ENCODE peak calls at places on chromosomes 5 and 9, in five cellular contexts. One of them, this sample, is unnamed. For H3K4me1, the result is how much of the 10 kb centered on the place peaks cover.

GRCh38 chr9:133125706-133126696 is 5.0 kb upstream of the RALGDS start:
- DNase-seq in HCT116: no peak
- DNase-seq in breast epithelium: no peak
- DNase-seq in ovary: peak
- DNase-seq in prostate gland: peak
- DNase-seq in this sample: peak

GRCh38 chr9:133075925-133076324 is 14.1 kb downstream of the CEL start:
- DNase-seq in HCT116: no peak
- DNase-seq in breast epithelium: no peak
- DNase-seq in prostate gland: no peak
- DNase-seq in ovary: no peak
- DNase-seq in this sample: no peak

GRCh38 chr9:36450110-36450732 is 50.2 kb upstream of the RNF38 start:
- DNase-seq in ovary: no peak
- DNase-seq in breast epithelium: no peak
- DNase-seq in prostate gland: peak
- DNase-seq in HCT116: peak
- DNase-seq in this sample: peak

GRCh38 chr5:122258241-122258640 is 53.8 kb upstream of the SNCAIP start:
- DNase-seq in prostate gland: no peak
- DNase-seq in ovary: no peak
- DNase-seq in HCT116: no peak
- DNase-seq in breast epithelium: no peak
- DNase-seq in this sample: no peak

GRCh38 chr9:4290427-4290837 is 9.4 kb downstream of the GLIS3 start:
- DNase-seq in ovary: no peak
- DNase-seq in prostate gland: no peak
- DNase-seq in HCT116: no peak
- DNase-seq in breast epithelium: no peak
- DNase-seq in this sample: peak

GRCh38 chr5:160837749-160838593 is 14.0 kb downstream of the ATP10B start:
- DNase-seq in breast epithelium: no peak
- DNase-seq in HCT116: no peak
- DNase-seq in prostate gland: no peak
- DNase-seq in ovary: no peak
- DNase-seq in this sample: no peak

GRCh38 chr9:98971168-98971914 is 27.6 kb downstream of the COL15A1 start:
- DNase-seq in ovary: no peak
- DNase-seq in breast epithelium: no peak
- DNase-seq in prostate gland: no peak
- DNase-seq in HCT116: no peak
- DNase-seq in this sample: no peak

GRCh38 chr5:80191991-80192398 is 63.9 kb downstream of the SERINC5 start:
- DNase-seq in breast epithelium: no peak
- DNase-seq in prostate gland: no peak
- DNase-seq in HCT116: no peak
- DNase-seq in ovary: no peak
- DNase-seq in this sample: peak

GRCh38 chr5:172681421-172681820 is 40.4 kb downstream of the NEURL1B start:
- DNase-seq in breast epithelium: no peak
- DNase-seq in prostate gland: no peak
- DNase-seq in ovary: no peak
- DNase-seq in HCT116: no peak
- DNase-seq in this sample: no peak

GRCh38 chr9:130184983-130185382 is 12.8 kb downstream of the NCS1 start:
- DNase-seq in ovary: no peak
- DNase-seq in HCT116: no peak
- DNase-seq in breast epithelium: no peak
- DNase-seq in prostate gland: no peak
- DNase-seq in this sample: no peak

GRCh38 chr5:178483620-178484019 is 106.6 kb downstream of the COL23A1 start:
- DNase-seq in breast epithelium: no peak
- DNase-seq in prostate gland: no peak
- DNase-seq in ovary: no peak
- DNase-seq in HCT116: no peak
- DNase-seq in this sample: no peak

GRCh38 chr9:114226289-114227055 is 71.1 kb downstream of the COL27A1 start:
- DNase-seq in breast epithelium: no peak
- DNase-seq in HCT116: no peak
- DNase-seq in prostate gland: no peak
- DNase-seq in ovary: no peak
- DNase-seq in this sample: no peak

GRCh38 chr5:53985796-53986195 is 324.6 kb downstream of the ARL15 start:
- DNase-seq in breast epithelium: no peak
- DNase-seq in ovary: no peak
- DNase-seq in HCT116: no peak
- DNase-seq in prostate gland: no peak
- DNase-seq in this sample: no peak

GRCh38 chr5:55538621-55539020 is 3.9 kb upstream of the PLPP1 start:
- DNase-seq in breast epithelium: no peak
- DNase-seq in prostate gland: no peak
- DNase-seq in ovary: no peak
- DNase-seq in HCT116: no peak
- DNase-seq in this sample: no peak

GRCh38 chr9:119370816-119371215 is 1.6 kb upstream of the BRINP1 start:
- DNase-seq in ovary: peak
- DNase-seq in breast epithelium: no peak
- DNase-seq in prostate gland: peak
- DNase-seq in HCT116: no peak
- DNase-seq in this sample: peak

GRCh38 chr5:162240734-162241133 is 173.2 kb downstream of the GABRG2 start:
- DNase-seq in breast epithelium: no peak
- DNase-seq in HCT116: no peak
- DNase-seq in prostate gland: no peak
- DNase-seq in ovary: no peak
- DNase-seq in this sample: no peak

GRCh38 chr5:142900926-142901325 is 130.7 kb downstream of the ARHGAP26 start:
- DNase-seq in breast epithelium: no peak
- DNase-seq in prostate gland: no peak
- DNase-seq in HCT116: no peak
- DNase-seq in ovary: no peak
- DNase-seq in this sample: no peak
- H3K4me1 ChIP-seq in breast epithelium: under half
- H3K4me1 ChIP-seq in prostate gland: under half
- H3K4me1 ChIP-seq in HCT116: under half
- H3K4me1 ChIP-seq in ovary: under half
- H3K4me1 ChIP-seq in this sample: under half

DNA sequence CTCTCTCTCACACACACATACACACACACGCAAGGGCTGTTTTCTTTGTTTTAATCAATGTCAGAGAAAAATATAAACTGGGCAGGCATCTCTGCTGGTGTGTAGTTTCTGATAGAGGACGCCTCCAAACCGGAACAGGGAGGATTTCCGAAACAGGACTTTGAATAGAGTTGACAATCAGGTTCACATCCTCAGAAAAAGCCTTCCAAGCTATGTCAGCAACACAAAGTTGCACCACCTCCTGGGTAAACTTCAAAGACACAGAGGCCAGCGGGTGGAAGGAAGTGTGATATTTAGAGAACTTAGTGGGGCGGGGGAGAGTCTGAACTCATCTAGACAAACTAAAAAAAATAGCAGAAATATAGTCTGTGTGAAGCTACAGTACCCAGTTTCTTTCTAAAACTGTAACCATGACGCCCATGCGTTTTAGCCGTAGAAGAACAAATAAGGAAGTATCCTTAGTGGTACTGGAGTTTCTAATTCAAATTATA is 1.2 kb downstream of the ST8SIA4 start:
- DNase-seq in prostate gland: no peak
- DNase-seq in ovary: no peak
- DNase-seq in HCT116: no peak
- DNase-seq in breast epithelium: no peak
- DNase-seq in this sample: no peak
- TF ChIP-seq POLR2A in prostate gland: no peak
- TF ChIP-seq POLR2A in ovary: no peak
- TF ChIP-seq POLR2A in HCT116: no peak
- TF ChIP-seq POLR2A in breast epithelium: no peak
- TF ChIP-seq POLR2A in this sample: no peak

DNA sequence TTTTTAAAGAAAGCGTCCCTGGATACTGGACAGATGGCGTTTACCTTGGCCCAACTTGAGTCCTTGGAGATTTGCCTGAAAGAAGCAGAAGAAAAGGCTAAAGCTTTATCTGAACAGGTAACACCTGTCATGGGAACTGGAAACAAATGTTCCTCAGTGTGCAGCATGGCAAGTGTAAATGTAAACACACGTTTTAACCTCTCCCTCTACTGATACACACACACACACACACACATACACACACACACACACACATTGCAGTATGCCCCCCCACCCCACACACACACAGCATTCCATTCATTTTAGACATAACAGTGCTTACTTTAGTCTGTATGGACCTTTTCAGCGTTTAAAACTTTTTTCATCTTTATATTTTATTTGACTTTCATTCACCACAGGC is 51.1 kb downstream of the CCDC192 start:
- DNase-seq in HCT116: no peak
- DNase-seq in ovary: peak
- DNase-seq in breast epithelium: no peak
- DNase-seq in prostate gland: peak
- DNase-seq in this sample: no peak
- H3K27ac ChIP-seq in HCT116: no peak
- H3K27ac ChIP-seq in ovary: no peak
- H3K27ac ChIP-seq in breast epithelium: no peak
- H3K27ac ChIP-seq in prostate gland: peak
- H3K27ac ChIP-seq in this sample: no peak

DNA sequence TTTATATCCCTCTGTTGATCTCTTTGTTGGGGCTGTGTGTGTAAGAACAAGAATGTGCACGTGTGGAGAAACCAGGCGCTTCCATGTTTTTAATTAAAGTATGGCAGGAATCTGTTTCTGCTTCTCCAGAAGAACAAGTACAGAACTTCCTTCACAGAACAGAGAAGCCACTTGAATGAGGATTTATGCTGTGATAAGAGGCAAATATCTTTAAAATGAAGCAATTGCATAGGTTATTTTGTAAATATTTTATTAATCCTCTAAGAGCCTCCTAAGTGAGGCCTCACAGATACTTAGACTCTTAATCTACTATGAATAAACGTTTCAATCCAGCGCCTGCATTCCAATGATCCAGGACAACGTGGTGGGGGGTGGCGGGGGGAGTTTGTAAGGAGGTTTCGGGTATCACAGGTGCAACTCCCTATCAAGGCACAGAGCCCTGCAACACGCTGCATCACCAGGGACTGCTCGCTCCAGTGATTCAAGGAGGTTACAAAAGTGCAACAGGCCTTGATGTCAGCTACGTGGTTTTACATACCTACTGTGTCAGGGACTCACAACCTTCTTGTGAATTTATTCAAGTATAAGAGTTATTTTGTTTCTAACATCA is 409.1 kb downstream of the BNC2 start:
- DNase-seq in ovary: no peak
- DNase-seq in HCT116: no peak
- DNase-seq in prostate gland: no peak
- DNase-seq in breast epithelium: no peak
- DNase-seq in this sample: peak
- H3K4me1 ChIP-seq in ovary: under half
- H3K4me1 ChIP-seq in HCT116: under half
- H3K4me1 ChIP-seq in prostate gland: under half
- H3K4me1 ChIP-seq in breast epithelium: under half
- H3K4me1 ChIP-seq in this sample: under half

DNA sequence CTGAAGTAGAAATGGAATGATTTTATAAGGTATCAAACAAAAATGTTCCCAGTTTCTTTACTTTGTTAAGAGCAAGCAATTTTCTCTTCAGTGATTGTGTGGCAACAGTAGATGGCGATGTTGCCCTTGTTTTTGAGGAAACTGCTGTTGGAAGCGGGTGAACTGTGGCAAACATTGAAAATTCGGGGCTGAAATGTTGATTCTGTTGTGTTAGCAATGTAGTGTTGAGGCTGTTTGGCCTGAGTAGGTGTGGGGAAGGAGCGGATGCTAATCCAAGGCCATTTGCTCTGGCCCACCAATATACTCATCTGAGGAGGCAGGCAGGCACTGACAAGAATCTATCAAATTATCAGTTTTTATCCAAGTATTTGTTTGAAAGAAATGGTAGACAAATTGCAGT is 129.8 kb downstream of the SLC12A2 start:
- DNase-seq in ovary: peak
- DNase-seq in prostate gland: peak
- DNase-seq in breast epithelium: peak
- DNase-seq in HCT116: peak
- DNase-seq in this sample: peak
- TF ChIP-seq POLR2A in ovary: no peak
- TF ChIP-seq POLR2A in prostate gland: no peak
- TF ChIP-seq POLR2A in breast epithelium: no peak
- TF ChIP-seq POLR2A in HCT116: no peak
- TF ChIP-seq POLR2A in this sample: no peak

GRCh38 chr5:9714187-9714586 is 84.0 kb upstream of the TAS2R1 start:
- DNase-seq in HCT116: no peak
- DNase-seq in breast epithelium: no peak
- DNase-seq in ovary: no peak
- DNase-seq in prostate gland: no peak
- DNase-seq in this sample: no peak
- H3K27ac ChIP-seq in HCT116: no peak
- H3K27ac ChIP-seq in breast epithelium: no peak
- H3K27ac ChIP-seq in ovary: no peak
- H3K27ac ChIP-seq in prostate gland: no peak
- H3K27ac ChIP-seq in this sample: no peak

DNA sequence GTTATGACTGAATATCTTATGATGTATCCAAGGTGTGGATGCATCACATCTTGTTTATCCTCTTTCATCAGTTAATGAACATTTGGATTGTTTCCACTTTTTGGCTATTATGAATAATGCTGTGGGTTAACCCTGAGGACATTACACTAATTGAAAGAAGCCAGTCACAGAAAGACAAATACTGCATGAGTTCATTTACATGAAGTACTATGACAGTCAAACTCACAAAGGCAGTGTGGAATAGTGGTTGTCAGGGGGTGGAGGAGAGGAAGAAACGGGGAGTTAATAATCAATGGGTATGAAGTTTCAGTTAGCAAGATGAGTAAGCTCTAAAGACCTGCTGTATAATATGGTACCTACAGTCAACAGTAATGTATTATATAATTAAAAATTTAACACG is 409.4 kb upstream of the CTNND2 start:
- DNase-seq in prostate gland: no peak
- DNase-seq in HCT116: no peak
- DNase-seq in ovary: no peak
- DNase-seq in breast epithelium: no peak
- DNase-seq in this sample: no peak
- H3K4me1 ChIP-seq in prostate gland: under half
- H3K4me1 ChIP-seq in HCT116: under half
- H3K4me1 ChIP-seq in ovary: under half
- H3K4me1 ChIP-seq in breast epithelium: under half
- H3K4me1 ChIP-seq in this sample: under half

GRCh38 chr5:92208265-92208664 is 825.1 kb upstream of the ARRDC3 start:
- DNase-seq in prostate gland: no peak
- DNase-seq in ovary: no peak
- DNase-seq in breast epithelium: no peak
- DNase-seq in HCT116: no peak
- DNase-seq in this sample: no peak
- TF ChIP-seq POLR2A in prostate gland: no peak
- TF ChIP-seq POLR2A in ovary: no peak
- TF ChIP-seq POLR2A in breast epithelium: no peak
- TF ChIP-seq POLR2A in HCT116: no peak
- TF ChIP-seq POLR2A in this sample: no peak

This sample was measured in thyroid gland.